ENCODE peak calls at places on chromosomes 5 and 9, in ten cellular contexts. N is RPMI7951; M is BJ; G is NCI-H748 treated with DMSO at 0.1 percent for 48 hours; Y is mucosa of gallbladder; B is SHP77; H is glutamatergic neuron; U is right cardiac atrium; J is stimulated activated CD8-positive, alpha-beta memory T cell treated with anti-CD3 and anti-CD28 coated beads, Interleukin-4, amount 100 ng/mL, for 48 hours; C is amygdala. L is an unnamed sample.

GRCh38 chr5:98769256-98770157 is 4.0 kb upstream of the RGMB start:
- DNase-seq in N (peak; percentile 44), M (no peak), G (peak; percentile 49), Y (peak; percentile 11), B (peak; percentile 56), H (peak; percentile 65), U (peak; percentile 68), J (peak; percentile 36), C (peak; percentile 64), L (no peak)

GRCh38 chr5:167899490-167899889 is 392.0 kb upstream of the WWC1 start:
- DNase-seq in N (peak; percentile 81), M (no peak), G (no peak), Y (no peak), B (no peak), H (no peak), U (no peak), J (no peak), C (no peak), L (no peak)

GRCh38 chr9:124078641-124079040 is 67.1 kb downstream of the LHX2 start:
- DNase-seq in N (peak; percentile 75), M (no peak), G (no peak), Y (no peak), B (peak; percentile 17), H (no peak), U (no peak), J (no peak), C (no peak), L (no peak)

GRCh38 chr5:116970318-116970717 is 395.7 kb upstream of the SEMA6A start:
- DNase-seq in N (peak; percentile 2), M (no peak), G (peak; percentile 83), Y (no peak), B (peak; percentile 74), H (no peak), U (no peak), J (no peak), C (no peak), L (no peak)

GRCh38 chr9:98569491-98569890 is 139.2 kb downstream of the GABBR2 start:
- DNase-seq in N (no peak), M (no peak), G (no peak), Y (peak; percentile 6), B (no peak), H (no peak), U (no peak), J (no peak), C (no peak), L (no peak)

GRCh38 chr9:137865581-137866145 is 11.9 kb upstream of the CACNA1B start:
- DNase-seq in N (no peak), M (no peak), G (no peak), Y (no peak), B (no peak), H (no peak), U (no peak), J (no peak), C (no peak), L (no peak)

GRCh38 chr9:132412089-132412488 is 2.1 kb downstream of the CFAP77 start:
- DNase-seq in N (peak; percentile 40), M (no peak), G (peak; percentile 21), Y (no peak), B (peak; percentile 50), H (peak; percentile 65), U (no peak), J (peak; percentile 44), C (no peak), L (no peak)

GRCh38 chr5:74401566-74402320 is 238.8 kb downstream of the ENC1 start:
- DNase-seq in N (peak; percentile 16), M (no peak), G (no peak), Y (no peak), B (no peak), H (no peak), U (no peak), J (no peak), C (no peak), L (no peak)

GRCh38 chr5:6525910-6526309 is 77.3 kb downstream of the UBE2QL1 start:
- DNase-seq in N (peak; percentile 44), M (no peak), G (peak; percentile 85), Y (no peak), B (peak; percentile 57), H (peak; percentile 51), U (no peak), J (no peak), C (no peak), L (no peak)